ENCODE peak calls at places on chromosome 1, in ten cellular contexts. E, X, U, V, A, T, B, O, S and C are unnamed samples.

GRCh38 chr1:15510611-15511405 is 13.2 kb downstream of the CASP9 start:
- DNase-seq in E (no peak), X (no peak), U (no peak), V (peak), A (no peak), T (no peak), B (no peak), O (no peak), S (no peak), C (no peak)

GRCh38 chr1:119873166-119874025 is 22.9 kb downstream of the ADAM30 start:
- DNase-seq in E (no peak), X (no peak), U (no peak), V (peak), A (no peak), T (no peak), B (no peak), O (no peak), S (no peak), C (no peak)

GRCh38 chr1:39850606-39851216 is 32.6 kb downstream of the TRIT1 start:
- DNase-seq in E (no peak), X (peak), U (no peak), V (no peak), A (no peak), T (no peak), B (no peak), O (no peak), S (no peak), C (no peak)

GRCh38 chr1:54967372-54967771 is 13.1 kb upstream of the TMEM61 start:
- DNase-seq in E (no peak), X (no peak), U (no peak), V (peak), A (peak), T (no peak), B (no peak), O (no peak), S (no peak), C (no peak)

GRCh38 chr1:221708987-221709386 is 32.9 kb downstream of the DUSP10 start:
- DNase-seq in E (no peak), X (no peak), U (peak), V (peak), A (peak), T (no peak), B (peak), O (peak), S (peak), C (no peak)

GRCh38 chr1:183461350-183461749 is 10.9 kb upstream of the SMG7 start:
- DNase-seq in E (no peak), X (no peak), U (no peak), V (peak), A (no peak), T (no peak), B (peak), O (no peak), S (no peak), C (no peak)

GRCh38 chr1:65741993-65742392 is 50.7 kb upstream of the PDE4B start:
- DNase-seq in E (no peak), X (no peak), U (no peak), V (no peak), A (no peak), T (no peak), B (no peak), O (no peak), S (no peak), C (no peak)

GRCh38 chr1:156551066-156551643 is 21.2 kb downstream of the IQGAP3 start:
- DNase-seq in E (no peak), X (no peak), U (no peak), V (no peak), A (no peak), T (no peak), B (no peak), O (no peak), S (no peak), C (no peak)

GRCh38 chr1:191176131-191176530 is 698.5 kb upstream of the BRINP3 start:
- DNase-seq in E (no peak), X (no peak), U (no peak), V (no peak), A (no peak), T (no peak), B (no peak), O (peak), S (no peak), C (no peak)